ENCODE peak calls at places on chromosomes 6 and 20, in five cellular contexts. A is Caki2; P is activated CD8-positive, alpha-beta T cell treated with anti-CD3 and anti-CD28 coated beads, Interleukin-2, amount 10 ng/mL, durations not matched to agents 7 days and 5 days; K is activated T-cell treated with anti-CD3 and anti-CD28 coated beads, Interleukin-2, amount 50 U/mL, for 24 hours; Z is cardiac septum. B is an unnamed sample.

GRCh38 chr6:24689964-24690363 is 23.1 kb downstream of the ACOT13 start:
- DNase-seq in A (no peak), P (no peak), K (no peak), Z (no peak), B (no peak)

GRCh38 chr20:16096756-16097326 is 476.4 kb downstream of the KIF16B start:
- DNase-seq in A (no peak), P (no peak), K (no peak), Z (no peak), B (no peak)

GRCh38 chr20:44180814-44181213 is 6.2 kb downstream of the JPH2 start:
- DNase-seq in A (no peak), P (no peak), K (no peak), Z (peak), B (no peak)

GRCh38 chr6:79796197-79796596 is 151.2 kb downstream of the ELOVL4 start:
- DNase-seq in A (no peak), P (no peak), K (no peak), Z (no peak), B (no peak)

GRCh38 chr20:50438986-50439407 is 71.2 kb upstream of the PTPN1 start:
- DNase-seq in A (peak), P (no peak), K (peak), Z (no peak), B (no peak)

GRCh38 chr20:4699216-4699615 is 22.5 kb upstream of the PRND start:
- DNase-seq in A (no peak), P (no peak), K (no peak), Z (no peak), B (peak)

GRCh38 chr20:62226707-62227590 is 6.9 kb upstream of the HRH3 start:
- DNase-seq in A (no peak), P (no peak), K (no peak), Z (no peak), B (no peak)

GRCh38 chr20:19746396-19746795 is 11.7 kb upstream of the RIN2 start:
- DNase-seq in A (no peak), P (no peak), K (no peak), Z (no peak), B (no peak)

GRCh38 chr6:131728296-131728939 is 17.6 kb upstream of the CTAGE9 start:
- DNase-seq in A (no peak), P (no peak), K (no peak), Z (no peak), B (no peak)

GRCh38 chr20:53408728-53409157 is 184.9 kb downstream of the ZNF217 start:
- DNase-seq in A (no peak), P (no peak), K (no peak), Z (no peak), B (no peak)

GRCh38 chr6:17584241-17584803 is 15.8 kb upstream of the FAM8A1 start:
- DNase-seq in A (peak), P (peak), K (no peak), Z (no peak), B (no peak)

GRCh38 chr20:41395669-41396664 is 29.3 kb upstream of the EMILIN3 start:
- DNase-seq in A (no peak), P (no peak), K (no peak), Z (no peak), B (no peak)

GRCh38 chr6:156154896-156155295 is 622.3 kb upstream of the ARID1B start:
- DNase-seq in A (no peak), P (no peak), K (no peak), Z (no peak), B (no peak)

GRCh38 chr6:79665725-79666551 is 34.8 kb downstream of the SH3BGRL2 start:
- DNase-seq in A (no peak), P (no peak), K (no peak), Z (no peak), B (no peak)

GRCh38 chr20:51978081-51978501 is 175.8 kb upstream of the SALL4 start:
- DNase-seq in A (no peak), P (no peak), K (no peak), Z (no peak), B (no peak)

GRCh38 chr6:36358235-36358915 is 21.7 kb upstream of the BNIP5 start:
- DNase-seq in A (peak), P (no peak), K (no peak), Z (no peak), B (no peak)

GRCh38 chr6:161021978-161022743 is 30.6 kb downstream of the MAP3K4 start:
- DNase-seq in A (no peak), P (no peak), K (no peak), Z (no peak), B (no peak)

GRCh38 chr20:62409935-62410741 is 3.1 kb upstream of the CABLES2 start:
- DNase-seq in A (peak), P (peak), K (peak), Z (no peak), B (no peak)

GRCh38 chr20:35617397-35618031 is 1.9 kb downstream of the SPAG4 start:
- DNase-seq in A (peak), P (peak), K (peak), Z (peak), B (peak)

GRCh38 chr6:106512048-106512957 is 117.0 kb downstream of the RTN4IP1 start:
- DNase-seq in A (peak), P (peak), K (peak), Z (peak), B (peak)

GRCh38 chr20:51720854-51721253 is 47.3 kb downstream of the ATP9A start:
- DNase-seq in A (no peak), P (no peak), K (no peak), Z (no peak), B (no peak)